ENCODE peak calls at places on chromosomes 12 and 14, in eight cellular contexts. K is cardiac muscle cell; D is ovary; I is CD8-positive, alpha-beta T cell; A is mucosa of descending colon; Y is PC-3; C is MM.1S; H is mammary epithelial cell. B is an unnamed sample.
A peak's percentile ranks its signal among the peaks of the same experiment; 100 is the strongest.

GRCh38 chr14:68789002-68789797 is 3.7 kb downstream of the ZFP36L1 start:
- DNase-seq in K (peak; percentile 82), D (peak; percentile 78), I (peak; percentile 90), A (peak; percentile 89), Y (peak; percentile 89), C (no peak), H (peak; percentile 59), B (peak; percentile 90)

GRCh38 chr14:65069874-65070709 is 32.2 kb downstream of the MAX start:
- DNase-seq in K (no peak), D (no peak), I (no peak), A (peak; percentile 92), Y (peak; percentile 64), C (peak; percentile 61), H (no peak), B (no peak)

GRCh38 chr14:39673141-39674133 is 241.2 kb upstream of the FBXO33 start:
- DNase-seq in K (peak; percentile 26), D (no peak), I (no peak), A (no peak), Y (peak; percentile 4), C (no peak), H (no peak), B (no peak)

GRCh38 chr12:19739195-19739776 is 300.0 kb downstream of the AEBP2 start:
- DNase-seq in K (peak; percentile 87), D (no peak), I (no peak), A (peak; percentile 88), Y (peak; percentile 71), C (peak; percentile 64), H (peak; percentile 33), B (peak; percentile 22)

GRCh38 chr12:32995623-32996022 is 99.0 kb upstream of the PKP2 start:
- DNase-seq in K (no peak), D (no peak), I (no peak), A (no peak), Y (peak; percentile 45), C (no peak), H (peak; percentile 54), B (no peak)

GRCh38 chr12:114013601-114014345 is 47.6 kb upstream of the RBM19 start:
- DNase-seq in K (peak; percentile 39), D (no peak), I (no peak), A (no peak), Y (peak; percentile 57), C (no peak), H (peak; percentile 1), B (no peak)

GRCh38 chr12:82708507-82708906 is 21.8 kb downstream of the TMTC2 start:
- DNase-seq in K (peak; percentile 61), D (peak; percentile 42), I (no peak), A (peak; percentile 20), Y (no peak), C (no peak), H (no peak), B (no peak)

GRCh38 chr12:89671469-89671868 is 37.2 kb downstream of the ATP2B1 start:
- DNase-seq in K (peak; percentile 74), D (no peak), I (no peak), A (no peak), Y (no peak), C (no peak), H (peak; percentile 62), B (no peak)

GRCh38 chr12:6915023-6915788 is 826 bp downstream of the ENO2 start:
- DNase-seq in K (no peak), D (no peak), I (no peak), A (no peak), Y (no peak), C (no peak), H (no peak), B (no peak)

GRCh38 chr12:42735869-42736361 is 146.4 kb upstream of the PRICKLE1 start:
- DNase-seq in K (no peak), D (no peak), I (no peak), A (no peak), Y (no peak), C (no peak), H (peak; percentile 37), B (no peak)

GRCh38 chr12:68727776-68728175 is 18.2 kb upstream of the SLC35E3 start:
- DNase-seq in K (no peak), D (no peak), I (no peak), A (no peak), Y (no peak), C (no peak), H (no peak), B (no peak)
- H3K36me3 ChIP-seq in K (peaks cover 33% of the 10 kb centered on the region), D (no peaks in the 10 kb centered on the region), I (peaks cover 19% of the 10 kb centered on the region), A (no peaks in the 10 kb centered on the region), Y (peaks cover 34% of the 10 kb centered on the region), C (peaks cover 8% of the 10 kb centered on the region), H (peaks cover 26% of the 10 kb centered on the region), B (peaks cover 24% of the 10 kb centered on the region)

DNA sequence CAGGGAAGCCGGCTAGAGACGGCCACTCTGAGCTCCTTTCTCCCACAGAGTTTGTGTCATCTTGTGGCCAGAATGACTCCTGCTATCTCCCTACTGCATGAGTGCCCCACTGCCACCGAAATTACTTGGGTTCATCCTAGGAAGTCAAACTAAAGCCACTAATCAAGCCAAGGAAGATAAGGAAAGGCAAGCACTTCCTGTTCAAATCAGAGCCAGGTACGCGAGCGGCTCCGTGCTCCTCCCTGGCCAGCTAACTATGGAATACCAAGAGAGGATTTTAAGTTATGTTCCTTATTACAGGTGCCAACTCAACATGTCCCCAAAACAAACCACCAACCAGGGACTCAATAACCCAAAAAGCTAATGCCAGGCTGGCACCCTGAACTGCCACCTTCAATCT is 15.9 kb upstream of the RAB35 start:
- DNase-seq in K (no peak), D (no peak), I (no peak), A (no peak), Y (no peak), C (no peak), H (no peak), B (no peak)
- H3K36me3 ChIP-seq in K (peaks cover 91% of the 10 kb centered on the region), D (peaks cover 3% of the 10 kb centered on the region), I (peaks cover 86% of the 10 kb centered on the region), A (peaks cover 26% of the 10 kb centered on the region), Y (peaks cover 93% of the 10 kb centered on the region), C (no peaks in the 10 kb centered on the region), H (peaks cover 50% of the 10 kb centered on the region), B (peaks cover 89% of the 10 kb centered on the region)

GRCh38 chr14:96525452-96525851 is 23.3 kb downstream of the PAPOLA start:
- DNase-seq in K (no peak), D (no peak), I (no peak), A (no peak), Y (no peak), C (no peak), H (no peak), B (no peak)
- H3K36me3 ChIP-seq in K (peaks cover 32% of the 10 kb centered on the region), D (no peaks in the 10 kb centered on the region), I (peaks cover 28% of the 10 kb centered on the region), A (no peaks in the 10 kb centered on the region), Y (peaks cover 53% of the 10 kb centered on the region), C (no peaks in the 10 kb centered on the region), H (peaks cover 24% of the 10 kb centered on the region), B (peaks cover 38% of the 10 kb centered on the region)

DNA sequence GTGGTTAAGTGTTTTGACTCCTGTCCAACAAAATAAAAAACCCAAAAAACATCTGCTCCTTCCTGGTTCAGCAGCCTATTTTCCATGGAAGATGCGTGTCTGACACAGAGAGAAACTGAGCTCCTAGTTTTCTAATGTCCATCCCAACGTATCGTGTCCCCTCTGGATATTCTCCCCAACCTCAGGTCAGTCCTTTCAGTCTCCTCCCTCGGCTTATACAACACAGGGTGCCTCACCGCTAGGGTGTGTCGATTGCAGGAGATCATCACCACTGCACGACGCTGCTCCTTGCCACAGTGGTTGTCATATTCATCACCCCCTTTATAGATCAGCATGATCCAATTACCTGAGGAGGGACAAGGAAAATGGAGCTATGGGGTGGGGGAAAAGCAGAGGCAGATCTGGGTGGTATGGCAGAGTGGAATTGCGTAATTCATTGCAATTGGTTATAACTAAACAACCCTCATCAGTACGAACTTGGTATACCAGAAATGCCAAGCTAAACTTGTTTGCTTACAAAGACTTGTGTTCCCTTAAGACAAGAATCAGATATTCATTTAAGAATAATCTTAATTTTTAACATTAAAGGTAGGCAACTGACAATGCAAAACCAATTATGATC is 5.8 kb downstream of the M6PR start:
- DNase-seq in K (no peak), D (no peak), I (no peak), A (no peak), Y (no peak), C (no peak), H (no peak), B (no peak)
- H3K36me3 ChIP-seq in K (peaks cover 42% of the 10 kb centered on the region), D (peaks cover 3% of the 10 kb centered on the region), I (peaks cover 36% of the 10 kb centered on the region), A (peaks cover 3% of the 10 kb centered on the region), Y (peaks cover 23% of the 10 kb centered on the region), C (peaks cover 35% of the 10 kb centered on the region), H (peaks cover 38% of the 10 kb centered on the region), B (peaks cover 48% of the 10 kb centered on the region)

DNA sequence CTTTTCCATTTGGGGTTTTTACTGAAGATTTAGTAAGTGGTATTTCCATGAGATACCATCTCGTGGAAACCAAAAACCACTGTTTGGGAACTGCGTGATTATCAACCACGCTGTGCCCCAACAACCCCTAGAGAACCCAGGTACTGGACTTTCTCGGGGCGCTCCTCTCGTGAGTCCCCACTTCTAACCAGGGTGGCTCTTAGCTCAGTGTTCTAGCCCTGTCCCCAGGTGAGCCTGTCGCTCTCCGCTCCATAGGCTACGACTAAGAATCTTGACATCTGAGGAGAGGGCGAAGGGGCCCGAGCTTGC is 686 bp downstream of the MCRS1 start:
- DNase-seq in K (no peak), D (no peak), I (no peak), A (no peak), Y (no peak), C (no peak), H (no peak), B (no peak)
- H3K36me3 ChIP-seq in K (peaks cover 15% of the 10 kb centered on the region), D (no peaks in the 10 kb centered on the region), I (peaks cover 9% of the 10 kb centered on the region), A (peaks cover 7% of the 10 kb centered on the region), Y (peaks cover 18% of the 10 kb centered on the region), C (peaks cover under 1% of the 10 kb centered on the region), H (peaks cover 9% of the 10 kb centered on the region), B (peaks cover 25% of the 10 kb centered on the region)

GRCh38 chr12:80316141-80316700 is 127.8 kb upstream of the PTPRQ start:
- DNase-seq in K (no peak), D (no peak), I (no peak), A (no peak), Y (no peak), C (no peak), H (no peak), B (no peak)
- H3K36me3 ChIP-seq in K (peaks cover 4% of the 10 kb centered on the region), D (no peaks in the 10 kb centered on the region), I (no peaks in the 10 kb centered on the region), A (no peaks in the 10 kb centered on the region), Y (no peaks in the 10 kb centered on the region), C (no peaks in the 10 kb centered on the region), H (no peaks in the 10 kb centered on the region), B (no peaks in the 10 kb centered on the region)

DNA sequence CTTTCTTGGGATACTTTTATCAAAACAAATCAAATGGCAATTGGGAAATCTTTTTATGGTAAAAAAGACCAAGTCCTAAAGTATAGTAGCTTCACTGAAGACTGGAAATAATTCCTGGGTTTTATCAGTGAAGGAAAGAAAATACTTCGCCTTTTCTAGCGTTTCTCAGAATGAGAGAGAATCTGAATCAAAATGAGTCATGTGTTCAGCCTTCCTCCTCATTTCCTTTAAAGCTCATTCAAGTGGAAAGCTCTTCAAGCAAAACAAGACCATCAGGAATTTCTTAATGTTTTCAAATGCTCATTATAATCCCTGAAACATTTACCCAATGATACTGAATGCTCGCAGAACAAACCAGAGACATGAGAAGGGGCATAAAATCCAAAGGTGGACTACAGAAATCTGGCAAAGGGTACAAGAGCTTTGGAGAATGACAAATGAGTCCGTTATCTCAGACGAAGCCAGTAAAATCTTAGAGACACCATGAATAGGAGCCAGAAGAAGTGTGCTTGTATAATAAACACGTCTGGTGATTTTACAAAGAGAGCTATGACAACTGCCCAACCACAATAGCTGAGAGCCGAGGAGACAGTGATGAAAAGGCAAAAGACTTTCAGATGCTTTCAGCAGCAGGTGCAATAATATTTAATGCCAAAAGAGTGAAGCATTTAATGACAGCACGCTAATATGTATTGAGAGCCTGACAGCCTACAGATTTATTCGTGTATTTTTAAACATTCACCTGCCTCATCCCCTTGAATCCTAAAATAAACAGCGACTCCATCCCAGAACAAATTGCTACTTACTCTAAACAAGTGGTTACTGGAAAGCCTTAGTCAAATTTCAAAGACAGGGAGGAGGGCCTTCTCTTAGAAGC is 19.1 kb downstream of the SPRING1 start:
- DNase-seq in K (peak; percentile 42), D (no peak), I (no peak), A (no peak), Y (peak; percentile 60), C (no peak), H (no peak), B (no peak)
- H3K36me3 ChIP-seq in K (peaks cover 7% of the 10 kb centered on the region), D (no peaks in the 10 kb centered on the region), I (peaks cover 23% of the 10 kb centered on the region), A (peaks cover 3% of the 10 kb centered on the region), Y (peaks cover 49% of the 10 kb centered on the region), C (no peaks in the 10 kb centered on the region), H (peaks cover 14% of the 10 kb centered on the region), B (peaks cover 72% of the 10 kb centered on the region)

GRCh38 chr12:131941116-131941986 is 8.4 kb upstream of the EP400 start:
- DNase-seq in K (no peak), D (peak; percentile 16), I (no peak), A (no peak), Y (no peak), C (no peak), H (no peak), B (no peak)
- H3K36me3 ChIP-seq in K (peaks cover 12% of the 10 kb centered on the region), D (no peaks in the 10 kb centered on the region), I (peaks cover 16% of the 10 kb centered on the region), A (no peaks in the 10 kb centered on the region), Y (peaks cover 50% of the 10 kb centered on the region), C (no peaks in the 10 kb centered on the region), H (peaks cover 11% of the 10 kb centered on the region), B (peaks cover 15% of the 10 kb centered on the region)